ENCODE peak calls at places on chromosomes 12 and 14, in eight cellular contexts. A is T-helper 1 cell; L is activated CD4-positive, alpha-beta T cell treated with anti-CD3 and anti-CD28 coated beads, Interleukin-2, amount 50 U/mL, for 1 hour; M is CD8-positive, alpha-beta T cell; F is stimulated activated CD4-positive, alpha-beta T cell treated with anti-CD3 and anti-CD28 coated beads, Interleukin-2, amount 100 ng/mL, for 48 hours; N is renal cortical epithelial cell; Z is pancreas; G is stimulated activated CD8-positive, alpha-beta memory T cell treated with anti-CD3 and anti-CD28 coated beads, Interleukin-15, amount 100 ng/mL, for 1 hour. B is an unnamed sample.

GRCh38 chr12:66107451-66107915 is 23.1 kb downstream of the LLPH start:
- DNase-seq in N (peak), A (peak), G (peak), F (peak), L (peak), Z (no peak), M (peak), B (peak)

GRCh38 chr14:35337557-35338255 is 45.5 kb downstream of the PSMA6 start:
- DNase-seq in N (peak), M (no peak), F (no peak), Z (peak), G (no peak), A (no peak), L (no peak), B (no peak)

GRCh38 chr14:63282997-63283396 is 35.7 kb downstream of the GPHB5 start:
- DNase-seq in N (no peak), G (no peak), M (no peak), L (no peak), A (no peak), Z (no peak), F (no peak), B (no peak)

GRCh38 chr14:55272922-55273321 is 1.7 kb downstream of the FBXO34 start:
- DNase-seq in A (no peak), M (no peak), Z (no peak), L (no peak), N (peak), F (no peak), G (no peak), B (no peak)

GRCh38 chr12:118345355-118345754 is 27.4 kb downstream of the TAOK3 start:
- DNase-seq in G (no peak), L (no peak), F (no peak), A (no peak), N (no peak), M (no peak), Z (no peak), B (no peak)

GRCh38 chr14:40374221-40374620 is 942.0 kb upstream of the FBXO33 start:
- DNase-seq in F (no peak), M (no peak), G (no peak), A (no peak), N (no peak), L (no peak), Z (no peak), B (no peak)

GRCh38 chr14:70917633-70918032 is 10.4 kb downstream of the PCNX1 start:
- DNase-seq in Z (no peak), L (no peak), A (no peak), N (no peak), G (no peak), F (no peak), M (no peak), B (no peak)

GRCh38 chr12:107486140-107486892 is 199.3 kb upstream of the PWP1 start:
- DNase-seq in N (no peak), M (no peak), L (no peak), G (no peak), A (no peak), Z (no peak), F (no peak), B (no peak)

GRCh38 chr14:97970222-97970621 is 1173.0 kb downstream of the VRK1 start:
- DNase-seq in N (no peak), G (no peak), F (no peak), A (no peak), M (no peak), Z (no peak), L (no peak), B (no peak)

GRCh38 chr12:3795800-3796133 is 42.9 kb upstream of the CRACR2A start:
- DNase-seq in M (no peak), F (no peak), L (no peak), Z (no peak), A (no peak), G (no peak), N (no peak), B (no peak)

GRCh38 chr12:25615119-25615518 is 62.0 kb upstream of the LMNTD1 start:
- DNase-seq in A (no peak), N (peak), L (no peak), M (no peak), Z (no peak), F (no peak), G (no peak), B (peak)

GRCh38 chr14:100586520-100587247 is 533 bp downstream of the BEGAIN start:
- DNase-seq in L (no peak), F (peak), Z (peak), A (no peak), M (no peak), G (no peak), N (peak), B (no peak)

GRCh38 chr14:72741836-72742681 is 151.8 kb downstream of the DPF3 start:
- DNase-seq in F (no peak), Z (no peak), G (no peak), L (no peak), A (no peak), M (no peak), N (no peak), B (no peak)

GRCh38 chr14:96126339-96126770 is 78.3 kb upstream of the BDKRB2 start:
- DNase-seq in G (no peak), L (peak), N (no peak), F (no peak), M (no peak), Z (no peak), A (peak), B (peak)

GRCh38 chr12:78568326-78569020 is 296.1 kb upstream of the SYT1 start:
- DNase-seq in F (no peak), M (no peak), N (peak), A (no peak), L (no peak), G (no peak), Z (no peak), B (no peak)

GRCh38 chr12:106919910-106920544 is 35.7 kb upstream of the TMEM263 start:
- DNase-seq in M (no peak), G (no peak), Z (no peak), N (peak), A (peak), L (no peak), F (no peak), B (peak)

GRCh38 chr12:30989754-30990153 is 63.2 kb downstream of the TSPAN11 start:
- DNase-seq in M (no peak), N (no peak), Z (peak), L (no peak), A (no peak), G (no peak), F (no peak), B (peak)

GRCh38 chr14:103551338-103551762 is 11.1 kb downstream of the BAG5 start:
- DNase-seq in M (no peak), A (no peak), L (no peak), N (peak), G (no peak), F (no peak), Z (no peak), B (peak)

GRCh38 chr12:8065991-8066594 is at the start of gene C3AR1:
- DNase-seq in Z (no peak), A (peak), N (peak), M (no peak), L (peak), G (no peak), F (no peak), B (peak)

GRCh38 chr12:78878447-78878846 is 13.9 kb downstream of the SYT1 start:
- DNase-seq in M (no peak), F (no peak), A (no peak), N (peak), G (no peak), L (no peak), Z (no peak), B (no peak)

GRCh38 chr12:69430942-69431603 is 39.1 kb upstream of the FRS2 start:
- DNase-seq in L (no peak), A (no peak), F (no peak), M (no peak), Z (no peak), N (no peak), G (no peak), B (no peak)

GRCh38 chr12:26741828-26742227 is 91.2 kb downstream of the ITPR2 start:
- DNase-seq in L (no peak), G (no peak), A (no peak), F (no peak), N (no peak), M (no peak), Z (no peak), B (no peak)

GRCh38 chr12:31868980-31869379 is 90.2 kb upstream of the RESF1 start:
- DNase-seq in G (no peak), A (no peak), Z (peak), L (no peak), F (no peak), M (no peak), N (peak), B (peak)

GRCh38 chr12:65822732-65823480 is 1.4 kb upstream of the HMGA2 start:
- DNase-seq in F (no peak), Z (no peak), M (no peak), A (no peak), N (peak), L (no peak), G (no peak), B (peak)

GRCh38 chr12:105468464-105468863 is 138.0 kb downstream of the C12orf75 start:
- DNase-seq in N (no peak), A (no peak), F (no peak), Z (no peak), L (no peak), G (no peak), M (no peak), B (no peak)

GRCh38 chr12:94140556-94140955 is 7.8 kb upstream of the PLXNC1 start:
- DNase-seq in Z (no peak), L (peak), M (no peak), N (no peak), F (peak), A (peak), G (no peak), B (peak)